ENCODE peak calls at places on chromosomes 5 and 9, in eight cellular contexts. R is cardiac muscle cell; L is BE2C; U is colonic mucosa; O is stomach; X is heart right ventricle; I is CD4-positive, alpha-beta memory T cell; C is Panc1. E is an unnamed sample.
A peak's percentile ranks its signal among the peaks of the same experiment; 100 is the strongest.

GRCh38 chr5:43679214-43679613 is 76.2 kb downstream of the NNT start:
- DNase-seq in L (no peak), R (no peak), O (no peak), U (no peak), C (no peak), I (no peak), X (no peak), E (no peak)

GRCh38 chr5:102271759-102272158 is 24.3 kb downstream of the SLCO4C1 start:
- DNase-seq in L (peak; percentile 9), U (no peak), O (no peak), R (no peak), C (no peak), I (no peak), X (no peak), E (no peak)

GRCh38 chr9:15622596-15622995 is 69.8 kb downstream of the CCDC171 start:
- DNase-seq in X (no peak), O (no peak), R (no peak), C (no peak), U (no peak), I (no peak), L (no peak), E (no peak)

GRCh38 chr5:10668697-10669096 is 92.3 kb downstream of the DAP start:
- DNase-seq in L (no peak), R (no peak), C (no peak), O (no peak), I (no peak), X (no peak), U (no peak), E (no peak)

GRCh38 chr5:127229185-127229889 is 61.3 kb upstream of the MEGF10 start:
- DNase-seq in C (no peak), L (no peak), R (peak; percentile 33), U (peak; percentile 66), X (peak; percentile 25), O (peak; percentile 61), I (peak; percentile 63), E (peak; percentile 18)

GRCh38 chr5:180970875-180971274 is 17.8 kb upstream of the BTNL3 start:
- DNase-seq in U (no peak), O (no peak), I (no peak), X (no peak), C (no peak), L (no peak), R (no peak), E (no peak)

GRCh38 chr5:73706963-73707362 is 81.0 kb downstream of the ARHGEF28 start:
- DNase-seq in X (no peak), R (no peak), I (no peak), L (no peak), U (no peak), O (no peak), C (no peak), E (no peak)

GRCh38 chr5:71587709-71588532 is 781 bp downstream of the MCCC2 start:
- DNase-seq in C (no peak), I (no peak), R (no peak), L (peak; percentile 8), U (no peak), O (no peak), X (no peak), E (no peak)

GRCh38 chr5:142286111-142286510 is 38.7 kb downstream of the SPRY4 start:
- DNase-seq in L (no peak), U (peak; percentile 67), X (no peak), C (no peak), I (no peak), R (no peak), O (no peak), E (no peak)

GRCh38 chr9:124834586-124834985 is 18.7 kb upstream of the WDR38 start:
- DNase-seq in O (no peak), U (no peak), R (no peak), L (no peak), X (no peak), I (no peak), C (no peak), E (no peak)

GRCh38 chr5:165457854-165458481 is 1952.5 kb downstream of the MAT2B start:
- DNase-seq in I (no peak), C (no peak), L (peak; percentile 33), U (no peak), X (no peak), O (no peak), R (peak; percentile 62), E (peak; percentile 48)

GRCh38 chr9:125648294-125648693 is 58.7 kb downstream of the MAPKAP1 start:
- DNase-seq in O (no peak), R (no peak), X (no peak), C (no peak), I (no peak), L (no peak), U (no peak), E (no peak)

GRCh38 chr9:125387861-125388524 is 126.4 kb downstream of the GAPVD1 start:
- DNase-seq in R (no peak), L (no peak), X (no peak), C (no peak), I (no peak), O (no peak), U (no peak), E (no peak)

GRCh38 chr5:1800470-1801060 is 642 bp upstream of the NDUFS6 start:
- DNase-seq in O (no peak), I (peak; percentile 73), L (no peak), C (peak; percentile 51), R (peak; percentile 20), X (no peak), U (peak; percentile 38), E (no peak)

DNA sequence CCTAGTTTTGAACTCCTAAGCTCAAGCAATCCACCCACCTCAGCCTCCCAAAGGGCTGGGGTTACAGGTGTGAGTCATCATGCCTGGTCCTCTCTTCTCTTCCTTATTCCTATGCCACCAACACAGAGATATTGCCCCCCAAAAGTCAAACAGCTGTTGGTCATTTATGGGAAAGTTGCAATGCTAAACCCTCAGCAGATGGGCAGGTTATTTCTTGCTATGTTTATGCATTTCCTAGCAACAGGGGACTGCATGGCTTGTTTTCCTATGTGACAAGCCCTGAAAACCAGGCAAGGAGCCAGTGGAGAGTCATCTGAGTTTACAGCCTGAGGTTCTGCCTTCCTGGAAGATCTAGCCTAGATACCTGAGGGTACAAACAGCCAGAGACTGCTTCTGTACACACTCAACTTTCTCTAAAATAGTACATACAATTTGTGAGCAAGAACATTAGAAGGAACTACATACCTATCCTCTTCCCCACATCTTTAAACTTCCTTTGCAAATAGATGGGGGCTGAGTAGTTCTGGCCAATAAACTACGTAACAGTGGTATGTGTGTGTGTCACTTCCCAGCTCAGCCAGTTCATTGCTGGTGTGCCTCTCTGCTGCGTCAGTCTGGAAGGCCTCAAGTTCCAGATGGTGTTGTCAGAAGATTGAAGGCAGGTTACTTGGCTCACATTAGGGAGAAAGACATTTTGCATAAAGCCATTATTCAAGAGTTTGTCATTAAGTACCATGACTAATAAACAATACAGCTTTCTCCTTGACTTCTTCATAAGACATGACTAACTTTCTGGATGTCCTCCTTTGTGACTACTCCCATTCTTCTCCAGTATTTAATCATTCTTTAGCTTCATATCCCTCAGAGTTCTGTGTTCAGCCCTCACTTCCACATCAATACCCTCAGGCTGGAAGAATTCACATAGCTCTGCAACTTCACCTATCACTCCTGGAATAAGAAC is 65.3 kb downstream of the CSNK1A1 start:
- DNase-seq in R (peak; percentile 54), L (peak; percentile 49), X (peak; percentile 94), O (peak; percentile 79), U (peak; percentile 91), C (peak; percentile 99), I (no peak), E (no peak)
- H3K4me3 ChIP-seq in R (no peak overlapping the region), L (no peak overlapping the region), X (no peak overlapping the region), O (no peak overlapping the region), U (no peak overlapping the region), C (no peak overlapping the region), I (no peak overlapping the region), E (no peak overlapping the region)

GRCh38 chr5:65341835-65342234 is 139.9 kb downstream of the ADAMTS6 start:
- DNase-seq in U (no peak), O (no peak), L (no peak), C (no peak), X (no peak), I (no peak), R (no peak), E (no peak)
- H3K9me3 ChIP-seq in U (no peaks in the 10 kb centered on the region), O (peaks cover 34% of the 10 kb centered on the region), L (no peaks in the 10 kb centered on the region), C (peaks cover 9% of the 10 kb centered on the region), X (peaks cover 46% of the 10 kb centered on the region), I (no peaks in the 10 kb centered on the region), R (no peaks in the 10 kb centered on the region), E (no peaks in the 10 kb centered on the region)

GRCh38 chr9:38018230-38018963 is 50.6 kb downstream of the SHB start:
- DNase-seq in X (no peak), L (no peak), I (no peak), U (no peak), O (no peak), C (no peak), R (no peak), E (no peak)
- H3K4me1 ChIP-seq in X (peaks cover 75% of the 10 kb centered on the region), L (peaks cover 45% of the 10 kb centered on the region), I (peaks cover 4% of the 10 kb centered on the region), U (no peaks in the 10 kb centered on the region), O (peaks cover 68% of the 10 kb centered on the region), C (peaks cover 84% of the 10 kb centered on the region), R (peaks cover 55% of the 10 kb centered on the region), E (peaks cover 15% of the 10 kb centered on the region)

GRCh38 chr9:68545033-68545705 is 4.5 kb upstream of the TMEM252 start:
- DNase-seq in X (no peak), R (no peak), C (no peak), I (no peak), L (no peak), O (no peak), U (no peak), E (no peak)

GRCh38 chr9:68546596-68547390 is 6.1 kb upstream of the TMEM252 start:
- DNase-seq in O (no peak), X (no peak), I (no peak), U (no peak), L (no peak), C (no peak), R (no peak), E (no peak)

GRCh38 chr9:68551191-68551590 is 10.5 kb upstream of the TMEM252 start:
- DNase-seq in I (no peak), R (no peak), C (no peak), U (peak; percentile 78), L (no peak), X (no peak), O (peak; percentile 66), E (no peak)

GRCh38 chr9:68547417-68547816 is 6.7 kb upstream of the TMEM252 start:
- DNase-seq in O (no peak), X (no peak), I (no peak), U (no peak), L (no peak), C (no peak), R (no peak), E (no peak)

DNA sequence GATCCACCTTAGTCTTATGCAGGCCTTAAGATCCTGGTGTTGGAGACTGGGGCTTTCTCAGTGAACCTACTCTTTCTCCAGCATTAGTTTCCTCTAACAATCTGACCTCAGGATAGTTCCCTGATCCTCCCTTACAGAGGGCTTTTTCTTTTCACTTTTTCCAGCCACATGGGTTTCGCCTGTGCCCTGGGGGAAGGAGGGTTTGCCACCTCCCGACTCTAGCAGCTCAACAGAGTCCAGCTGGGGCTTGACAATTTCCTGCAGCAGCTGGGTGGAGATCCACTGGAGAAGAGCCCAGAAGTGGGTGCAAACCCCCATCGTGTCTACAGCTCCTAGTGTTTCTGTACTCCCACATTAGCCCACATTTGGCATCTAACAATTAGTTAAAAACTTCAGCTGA is 7.6 kb upstream of the TMEM252 start:
- DNase-seq in L (no peak), I (no peak), O (no peak), C (no peak), U (no peak), R (no peak), X (no peak), E (no peak)
- H3K4me3 ChIP-seq in L (no peak overlapping the region), I (no peak overlapping the region), O (no peak overlapping the region), C (no peak overlapping the region), U (no peak overlapping the region), R (no peak overlapping the region), X (no peak overlapping the region), E (no peak overlapping the region)